ENCODE peak calls at places on chromosomes 6 and 20, in seven cellular contexts. Y is NCI-H2107, C is NCI-H2171 treated with DMSO at 0.1 percent for 48 hours, Q is hepatic stellate cell, L is left cardiac atrium, F is ELR, J is brain microvascular endothelial cell. P is an unnamed sample.

GRCh38 chr6:149323925-149324324 is 6.4 kb downstream of the TAB2 start:
- DNase-seq in Y (no peak), C (no peak), Q (no peak), L (no peak), F (no peak), J (no peak), P (no peak)

GRCh38 chr20:23641936-23642751 is 4.4 kb upstream of the CST3 start:
- DNase-seq in Y (no peak), C (peak), Q (peak), L (no peak), F (peak), J (peak), P (no peak)

GRCh38 chr6:84422380-84422968 is 195.0 kb upstream of the CEP162 start:
- DNase-seq in Y (no peak), C (no peak), Q (peak), L (peak), F (peak), J (peak), P (no peak)

GRCh38 chr6:119096683-119097310 is 18.3 kb upstream of the FAM184A start:
- DNase-seq in Y (no peak), C (no peak), Q (no peak), L (peak), F (no peak), J (peak), P (no peak)

GRCh38 chr6:136980070-136980469 is 58.0 kb downstream of the SLC35D3 start:
- DNase-seq in Y (no peak), C (no peak), Q (no peak), L (no peak), F (no peak), J (no peak), P (no peak)

GRCh38 chr6:44833248-44833647 is 445.7 kb downstream of the CDC5L start:
- DNase-seq in Y (no peak), C (no peak), Q (no peak), L (no peak), F (no peak), J (no peak), P (no peak)

GRCh38 chr20:19903168-19903676 is 113.9 kb upstream of the NAA20 start:
- DNase-seq in Y (no peak), C (no peak), Q (peak), L (peak), F (peak), J (peak), P (peak)

GRCh38 chr20:63619086-63619485 is 7.8 kb downstream of the GMEB2 start:
- DNase-seq in Y (no peak), C (no peak), Q (no peak), L (no peak), F (no peak), J (no peak), P (no peak)

GRCh38 chr6:25366785-25367657 is 87.8 kb downstream of the CARMIL1 start:
- DNase-seq in Y (no peak), C (no peak), Q (no peak), L (no peak), F (no peak), J (no peak), P (no peak)

GRCh38 chr6:4258733-4259132 is 123.4 kb upstream of the ECI2 start:
- DNase-seq in Y (no peak), C (no peak), Q (no peak), L (no peak), F (no peak), J (no peak), P (no peak)

GRCh38 chr6:53805725-53806124 is 10.9 kb downstream of the LRRC1 start:
- DNase-seq in Y (no peak), C (peak), Q (no peak), L (no peak), F (no peak), J (no peak), P (peak)

GRCh38 chr6:41065550-41066026 is 6.6 kb downstream of the OARD1 start:
- DNase-seq in Y (no peak), C (no peak), Q (no peak), L (no peak), F (no peak), J (no peak), P (no peak)

GRCh38 chr6:8238772-8239683 is 136.7 kb upstream of the EEF1E1 start:
- DNase-seq in Y (no peak), C (no peak), Q (no peak), L (no peak), F (no peak), J (no peak), P (no peak)

GRCh38 chr6:12911387-12911960 is 194.9 kb downstream of the PHACTR1 start:
- DNase-seq in Y (no peak), C (peak), Q (no peak), L (no peak), F (peak), J (peak), P (no peak)

GRCh38 chr6:9795880-9796279 is 619.0 kb downstream of the TFAP2A start:
- DNase-seq in Y (no peak), C (no peak), Q (no peak), L (no peak), F (no peak), J (no peak), P (no peak)

GRCh38 chr20:31699801-31700728 is 22.6 kb downstream of the BCL2L1 start:
- DNase-seq in Y (no peak), C (no peak), Q (no peak), L (no peak), F (no peak), J (no peak), P (no peak)

GRCh38 chr6:125746731-125747588 is 2.5 kb upstream of the HEY2 start:
- DNase-seq in Y (no peak), C (peak), Q (no peak), L (peak), F (peak), J (peak), P (peak)

GRCh38 chr6:27630727-27631613 is 158.1 kb upstream of the ZNF184 start:
- DNase-seq in Y (no peak), C (peak), Q (no peak), L (no peak), F (peak), J (peak), P (peak)

GRCh38 chr6:166025149-166025898 is 142.3 kb downstream of the TBXT start:
- DNase-seq in Y (no peak), C (no peak), Q (peak), L (no peak), F (peak), J (peak), P (no peak)

P was measured in NCI-H510A treated with DMSO at 0.1 percent for 48 hours.